ENCODE peak calls at places on chromosome 22, in seven cellular contexts. J is thoracic aorta; S is fibroblast of mammary gland; W is lung; G is CD8-positive, alpha-beta T cell; M is cardiac fibroblast; V is fibroblast of villous mesenchyme. A is an unnamed sample.

GRCh38 chr22:33204408-33204807 is 146.2 kb upstream of the SYN3 start:
- DNase-seq in V (no peak), G (no peak), M (no peak), S (no peak), J (no peak), W (no peak), A (no peak)

GRCh38 chr22:30822216-30823014 is 127.7 kb downstream of the OSBP2 start:
- DNase-seq in M (no peak), S (no peak), V (no peak), G (no peak), J (no peak), W (no peak), A (no peak)

GRCh38 chr22:28933321-28933720 is 49.9 kb downstream of the ZNRF3 start:
- DNase-seq in V (no peak), J (no peak), S (no peak), W (no peak), G (no peak), M (no peak), A (no peak)

GRCh38 chr22:30291334-30291892 is 2.1 kb upstream of the CASTOR1 start:
- DNase-seq in W (no peak), J (no peak), G (no peak), M (no peak), S (no peak), V (no peak), A (no peak)

GRCh38 chr22:43853328-43853931 is 8.9 kb downstream of the SULT4A1 start:
- DNase-seq in W (no peak), M (no peak), G (no peak), J (no peak), S (no peak), V (no peak), A (peak)

GRCh38 chr22:50606561-50607365 is 6.2 kb downstream of the MAPK8IP2 start:
- DNase-seq in J (no peak), M (no peak), G (no peak), V (no peak), W (no peak), S (no peak), A (no peak)

GRCh38 chr22:45877651-45878050 is 99.3 kb downstream of the WNT7B start:
- DNase-seq in J (no peak), W (no peak), S (no peak), M (no peak), G (no peak), V (no peak), A (no peak)

GRCh38 chr22:34886391-34886790 is 179.6 kb upstream of the ISX start:
- DNase-seq in S (no peak), J (no peak), G (no peak), W (no peak), M (no peak), V (no peak), A (no peak)

GRCh38 chr22:45521178-45521577 is 18.5 kb downstream of the FBLN1 start:
- DNase-seq in M (no peak), V (no peak), W (no peak), S (no peak), G (no peak), J (no peak), A (no peak)

GRCh38 chr22:39661842-39662676 is 91.5 kb downstream of the CACNA1I start:
- DNase-seq in V (no peak), S (no peak), M (no peak), G (peak), J (no peak), W (no peak), A (no peak)

GRCh38 chr22:30132290-30132996 is 52.2 kb downstream of the HORMAD2 start:
- DNase-seq in S (no peak), M (no peak), W (no peak), J (no peak), V (no peak), G (no peak), A (no peak)

GRCh38 chr22:45997077-45997774 is 20.3 kb upstream of the WNT7B start:
- DNase-seq in J (no peak), M (peak), G (no peak), V (peak), W (peak), S (peak), A (no peak)

DNA sequence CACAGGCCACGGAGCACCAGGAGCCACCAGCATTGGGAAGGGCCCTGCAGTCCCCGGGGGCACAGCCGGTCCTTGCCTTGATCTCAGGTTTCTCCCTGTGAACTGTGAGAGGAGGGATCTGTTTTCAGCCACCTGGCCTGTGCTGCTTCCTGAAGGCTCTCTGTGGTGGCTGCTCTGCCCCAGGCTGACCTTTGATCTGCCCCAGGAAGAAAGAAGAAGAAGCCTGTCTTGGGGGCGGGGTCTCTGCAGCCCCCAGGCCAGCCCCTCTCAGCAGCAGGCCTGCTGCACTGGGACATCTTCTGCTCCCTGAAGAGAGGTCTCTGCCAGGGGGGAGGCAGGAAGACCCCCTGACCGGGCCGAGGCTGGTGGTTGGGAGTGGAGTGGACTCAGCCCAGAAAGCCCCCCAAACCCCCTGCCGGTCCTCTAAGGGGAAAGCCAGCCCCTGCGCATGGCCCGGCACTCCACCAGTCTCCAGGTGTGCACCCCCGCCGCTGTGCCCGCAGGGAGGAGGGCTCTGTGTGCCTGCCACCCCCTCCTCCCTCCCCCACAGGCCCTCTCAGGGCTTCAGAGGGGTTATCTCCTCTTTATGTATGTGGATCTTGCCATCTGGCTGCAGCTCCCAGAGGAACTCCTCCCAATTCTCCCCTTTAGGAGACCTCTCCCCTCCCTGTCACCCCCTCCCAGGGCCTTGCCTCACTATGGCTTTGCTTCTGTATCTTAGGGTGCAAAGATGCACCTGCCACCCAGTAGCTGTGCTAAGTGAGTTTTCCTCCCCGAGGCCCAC is 675.3 kb downstream of the BRD1 start:
- DNase-seq in W (no peak), G (no peak), V (no peak), S (no peak), J (no peak), M (no peak), A (no peak)
- H3K4me3 ChIP-seq in W (no peak), G (no peak), V (no peak), S (no peak), J (no peak), M (no peak), A (no peak)

GRCh38 chr22:17205432-17205831 is 13.8 kb downstream of the ADA2 start:
- DNase-seq in S (no peak), M (peak), G (no peak), V (no peak), J (no peak), W (no peak), A (no peak)

GRCh38 chr22:17198188-17199130 is 20.8 kb downstream of the ADA2 start:
- DNase-seq in M (peak), S (peak), J (no peak), W (no peak), G (no peak), V (no peak), A (no peak)

GRCh38 chr22:17199131-17199731 is 20.0 kb downstream of the ADA2 start:
- DNase-seq in M (peak), J (no peak), S (peak), G (no peak), W (no peak), V (peak), A (no peak)

DNA sequence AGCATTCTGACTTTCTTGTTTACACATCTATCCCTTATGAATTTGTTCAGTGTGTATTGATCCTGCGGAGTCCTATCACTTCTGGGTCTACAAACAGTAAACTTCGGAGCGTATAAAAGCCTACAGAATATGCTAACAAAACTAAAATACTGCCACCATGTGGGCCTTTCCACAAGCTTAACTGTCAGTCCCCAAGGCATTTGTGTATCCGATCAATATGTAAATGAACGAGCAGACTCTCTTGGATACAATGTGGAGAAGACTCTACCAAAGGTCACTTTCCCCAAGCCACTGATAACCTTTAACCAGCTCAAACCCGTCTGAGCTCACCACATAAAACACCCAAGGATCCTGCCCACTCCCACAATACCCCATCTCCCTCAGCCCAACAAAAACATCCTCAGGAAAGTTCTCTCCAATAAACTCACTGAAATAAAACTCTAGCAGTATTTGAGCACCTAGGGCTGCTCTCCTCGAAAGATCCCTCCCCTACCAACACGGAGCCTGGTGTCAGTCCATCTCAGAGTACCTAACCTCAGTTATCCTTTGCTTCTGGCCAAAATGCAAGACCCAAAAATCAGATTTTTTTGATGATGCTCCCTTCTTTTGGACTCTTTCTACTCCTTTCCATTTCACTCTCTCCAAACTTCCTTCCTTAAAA is 17.8 kb downstream of the ADA2 start:
- DNase-seq in S (peak), J (no peak), G (no peak), V (peak), M (peak), W (no peak), A (no peak)
- TF ChIP-seq CTCF in S (peak), J (no peak), G (no peak), V (peak), M (peak), W (no peak), A (no peak)

GRCh38 chr22:19761500-19762314 is 1.1 kb downstream of the TBX1 start:
- DNase-seq in J (no peak), W (no peak), V (no peak), S (peak), M (no peak), G (no peak), A (peak)
- H3K4me3 ChIP-seq in J (peak), W (no peak), V (no peak), S (peak), M (no peak), G (no peak), A (peak)

GRCh38 chr22:48276933-48277867 is 1514.8 kb downstream of the TBC1D22A start:
- DNase-seq in M (no peak), W (no peak), J (no peak), G (no peak), S (no peak), V (no peak), A (no peak)

GRCh38 chr22:48277868-48278581 is 1515.6 kb downstream of the TBC1D22A start:
- DNase-seq in V (no peak), S (no peak), G (no peak), J (no peak), W (no peak), M (no peak), A (no peak)

GRCh38 chr22:48279465-48279765 is 1517.0 kb downstream of the TBC1D22A start:
- DNase-seq in M (no peak), S (no peak), G (no peak), J (no peak), W (no peak), V (no peak), A (no peak)

GRCh38 chr22:48278620-48279464 is 1516.4 kb downstream of the TBC1D22A start:
- DNase-seq in S (no peak), W (no peak), V (no peak), M (no peak), G (no peak), J (no peak), A (no peak)

GRCh38 chr22:48275412-48275811 is 1513.0 kb downstream of the TBC1D22A start:
- DNase-seq in W (no peak), M (no peak), G (no peak), S (no peak), J (no peak), V (no peak), A (no peak)
- TF ChIP-seq CTCF in W (no peak), M (no peak), G (no peak), S (no peak), J (no peak), V (no peak), A (no peak)

DNA sequence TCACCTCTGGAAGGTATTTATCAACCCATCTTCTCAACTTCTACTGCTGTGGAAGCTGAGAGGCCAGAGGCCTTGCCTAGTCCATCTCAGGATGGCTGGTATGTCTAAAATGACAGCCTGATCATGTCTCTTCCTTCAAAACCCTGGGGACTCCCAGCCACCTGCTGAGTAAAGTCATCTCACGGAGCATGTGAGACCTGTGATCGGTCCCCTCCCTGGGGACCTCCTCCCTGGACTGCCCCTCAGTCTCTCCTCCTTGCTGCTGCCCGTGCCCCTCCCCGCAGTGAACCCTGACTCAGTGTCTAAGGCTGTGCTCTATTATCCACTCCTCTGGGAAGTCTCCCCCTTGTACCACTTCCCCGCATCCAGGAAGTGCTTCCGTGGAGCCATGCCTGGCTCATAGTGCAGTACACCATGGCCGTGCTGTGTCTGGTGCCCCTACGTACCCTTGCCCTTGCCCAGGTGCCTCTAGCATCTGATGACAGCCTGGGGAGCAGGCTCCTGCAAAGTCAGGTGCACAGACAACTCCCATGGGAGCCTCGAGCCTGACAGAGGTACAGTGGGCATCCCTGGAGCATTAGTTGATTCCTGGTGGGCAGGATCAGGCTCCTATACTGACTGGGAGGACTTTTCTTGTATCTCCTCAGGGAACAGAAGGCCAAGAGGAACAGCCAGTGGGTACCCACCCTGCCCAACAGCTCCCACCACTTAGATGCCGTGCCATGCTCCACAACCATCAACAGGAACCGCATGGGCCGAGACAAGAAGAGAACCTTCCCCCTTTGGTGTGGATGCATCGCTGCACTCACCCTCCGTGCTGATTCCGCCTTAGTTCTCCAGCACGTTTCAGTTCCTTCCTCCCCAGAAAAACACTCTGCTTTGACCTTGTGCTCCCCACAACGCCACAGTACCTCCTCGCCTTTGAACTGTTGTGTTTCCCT is 13.8 kb downstream of the SMARCB1 start:
- DNase-seq in V (no peak), W (no peak), M (no peak), G (no peak), J (no peak), S (no peak), A (no peak)
- H3K4me3 ChIP-seq in V (no peak), W (no peak), M (no peak), G (no peak), J (no peak), S (no peak), A (no peak)

GRCh38 chr22:38239101-38239761 is 33.6 kb downstream of the TMEM184B start:
- DNase-seq in J (peak), S (peak), W (peak), G (no peak), M (peak), V (peak), A (no peak)
- TF ChIP-seq CTCF in J (no peak), S (peak), W (no peak), G (no peak), M (peak), V (peak), A (no peak)